ENCODE peak calls at places on chromosomes 1 and 21, in seven cellular contexts. One of them, this sample, is unnamed.

GRCh38 chr1:29426701-29427279 is 190.5 kb downstream of the PTPRU start:
- DNase-seq in NCI-H524 treated with DMSO at 0.1 percent for 48 hours: peak; percentile 89
- DNase-seq in M059J: no peak
- DNase-seq in progenitor cell of endocrine pancreas: no peak
- DNase-seq in substantia nigra: no peak
- DNase-seq in activated CD4-positive, alpha-beta T cell treated with anti-CD3 and anti-CD28 coated beads, Interleukin-2, amount 10 ng/mL, durations not matched to agents 7 days and 5 days: no peak
- DNase-seq in astrocyte of the spinal cord: no peak
- DNase-seq in this sample: no peak

GRCh38 chr1:242017580-242018233 is 18.8 kb upstream of the MAP1LC3C start:
- DNase-seq in M059J: peak; percentile 58
- DNase-seq in substantia nigra: peak; percentile 42
- DNase-seq in NCI-H524 treated with DMSO at 0.1 percent for 48 hours: no peak
- DNase-seq in astrocyte of the spinal cord: peak; percentile 32
- DNase-seq in activated CD4-positive, alpha-beta T cell treated with anti-CD3 and anti-CD28 coated beads, Interleukin-2, amount 10 ng/mL, durations not matched to agents 7 days and 5 days: peak; percentile 38
- DNase-seq in progenitor cell of endocrine pancreas: peak; percentile 24
- DNase-seq in this sample: peak; percentile 65

GRCh38 chr1:229221106-229222019 is 49.5 kb upstream of the RAB4A start:
- DNase-seq in NCI-H524 treated with DMSO at 0.1 percent for 48 hours: no peak
- DNase-seq in activated CD4-positive, alpha-beta T cell treated with anti-CD3 and anti-CD28 coated beads, Interleukin-2, amount 10 ng/mL, durations not matched to agents 7 days and 5 days: no peak
- DNase-seq in M059J: peak; percentile 74
- DNase-seq in substantia nigra: no peak
- DNase-seq in progenitor cell of endocrine pancreas: no peak
- DNase-seq in astrocyte of the spinal cord: peak; percentile 58
- DNase-seq in this sample: peak; percentile 89

GRCh38 chr21:17925900-17926299 is 106.7 kb upstream of the C21orf91 start:
- DNase-seq in M059J: peak; percentile 28
- DNase-seq in substantia nigra: no peak
- DNase-seq in progenitor cell of endocrine pancreas: no peak
- DNase-seq in astrocyte of the spinal cord: peak; percentile 51
- DNase-seq in NCI-H524 treated with DMSO at 0.1 percent for 48 hours: peak; percentile 37
- DNase-seq in activated CD4-positive, alpha-beta T cell treated with anti-CD3 and anti-CD28 coated beads, Interleukin-2, amount 10 ng/mL, durations not matched to agents 7 days and 5 days: no peak
- DNase-seq in this sample: no peak

GRCh38 chr1:232891116-232891515 is 59.3 kb upstream of the NTPCR start:
- DNase-seq in activated CD4-positive, alpha-beta T cell treated with anti-CD3 and anti-CD28 coated beads, Interleukin-2, amount 10 ng/mL, durations not matched to agents 7 days and 5 days: no peak
- DNase-seq in progenitor cell of endocrine pancreas: no peak
- DNase-seq in substantia nigra: no peak
- DNase-seq in NCI-H524 treated with DMSO at 0.1 percent for 48 hours: no peak
- DNase-seq in M059J: peak; percentile 98
- DNase-seq in astrocyte of the spinal cord: peak; percentile 96
- DNase-seq in this sample: no peak

GRCh38 chr1:66777846-66778245 is 23.2 kb downstream of the INSL5 start:
- DNase-seq in NCI-H524 treated with DMSO at 0.1 percent for 48 hours: no peak
- DNase-seq in progenitor cell of endocrine pancreas: no peak
- DNase-seq in activated CD4-positive, alpha-beta T cell treated with anti-CD3 and anti-CD28 coated beads, Interleukin-2, amount 10 ng/mL, durations not matched to agents 7 days and 5 days: no peak
- DNase-seq in substantia nigra: no peak
- DNase-seq in astrocyte of the spinal cord: no peak
- DNase-seq in M059J: no peak
- DNase-seq in this sample: no peak

GRCh38 chr1:169018751-169019150 is 87.7 kb upstream of the ATP1B1 start:
- DNase-seq in M059J: no peak
- DNase-seq in astrocyte of the spinal cord: no peak
- DNase-seq in substantia nigra: no peak
- DNase-seq in progenitor cell of endocrine pancreas: no peak
- DNase-seq in activated CD4-positive, alpha-beta T cell treated with anti-CD3 and anti-CD28 coated beads, Interleukin-2, amount 10 ng/mL, durations not matched to agents 7 days and 5 days: no peak
- DNase-seq in NCI-H524 treated with DMSO at 0.1 percent for 48 hours: no peak
- DNase-seq in this sample: no peak

GRCh38 chr1:168598963-168599362 is 22.6 kb downstream of the XCL1 start:
- DNase-seq in M059J: no peak
- DNase-seq in activated CD4-positive, alpha-beta T cell treated with anti-CD3 and anti-CD28 coated beads, Interleukin-2, amount 10 ng/mL, durations not matched to agents 7 days and 5 days: no peak
- DNase-seq in substantia nigra: no peak
- DNase-seq in NCI-H524 treated with DMSO at 0.1 percent for 48 hours: no peak
- DNase-seq in progenitor cell of endocrine pancreas: no peak
- DNase-seq in astrocyte of the spinal cord: no peak
- DNase-seq in this sample: no peak

GRCh38 chr1:70003509-70003908 is 201.9 kb downstream of the LRRC40 start:
- DNase-seq in M059J: peak; percentile 19
- DNase-seq in substantia nigra: no peak
- DNase-seq in activated CD4-positive, alpha-beta T cell treated with anti-CD3 and anti-CD28 coated beads, Interleukin-2, amount 10 ng/mL, durations not matched to agents 7 days and 5 days: no peak
- DNase-seq in progenitor cell of endocrine pancreas: no peak
- DNase-seq in NCI-H524 treated with DMSO at 0.1 percent for 48 hours: no peak
- DNase-seq in astrocyte of the spinal cord: no peak
- DNase-seq in this sample: no peak

GRCh38 chr21:43331962-43332458 is 94.9 kb downstream of the SIK1 start:
- DNase-seq in activated CD4-positive, alpha-beta T cell treated with anti-CD3 and anti-CD28 coated beads, Interleukin-2, amount 10 ng/mL, durations not matched to agents 7 days and 5 days: no peak
- DNase-seq in NCI-H524 treated with DMSO at 0.1 percent for 48 hours: no peak
- DNase-seq in astrocyte of the spinal cord: peak; percentile 95
- DNase-seq in M059J: peak; percentile 89
- DNase-seq in progenitor cell of endocrine pancreas: no peak
- DNase-seq in substantia nigra: peak; percentile 61
- DNase-seq in this sample: no peak

GRCh38 chr1:21576031-21576797 is 67.0 kb downstream of the ALPL start:
- DNase-seq in substantia nigra: no peak
- DNase-seq in NCI-H524 treated with DMSO at 0.1 percent for 48 hours: no peak
- DNase-seq in progenitor cell of endocrine pancreas: no peak
- DNase-seq in M059J: no peak
- DNase-seq in astrocyte of the spinal cord: no peak
- DNase-seq in activated CD4-positive, alpha-beta T cell treated with anti-CD3 and anti-CD28 coated beads, Interleukin-2, amount 10 ng/mL, durations not matched to agents 7 days and 5 days: no peak
- DNase-seq in this sample: no peak

GRCh38 chr1:88612299-88612698 is 71.8 kb upstream of the PKN2 start:
- DNase-seq in progenitor cell of endocrine pancreas: no peak
- DNase-seq in activated CD4-positive, alpha-beta T cell treated with anti-CD3 and anti-CD28 coated beads, Interleukin-2, amount 10 ng/mL, durations not matched to agents 7 days and 5 days: no peak
- DNase-seq in M059J: no peak
- DNase-seq in substantia nigra: no peak
- DNase-seq in astrocyte of the spinal cord: no peak
- DNase-seq in NCI-H524 treated with DMSO at 0.1 percent for 48 hours: no peak
- DNase-seq in this sample: no peak

GRCh38 chr1:50417946-50418599 is 5.2 kb downstream of the DMRTA2 start:
- DNase-seq in activated CD4-positive, alpha-beta T cell treated with anti-CD3 and anti-CD28 coated beads, Interleukin-2, amount 10 ng/mL, durations not matched to agents 7 days and 5 days: no peak
- DNase-seq in progenitor cell of endocrine pancreas: no peak
- DNase-seq in substantia nigra: no peak
- DNase-seq in M059J: no peak
- DNase-seq in astrocyte of the spinal cord: no peak
- DNase-seq in NCI-H524 treated with DMSO at 0.1 percent for 48 hours: no peak
- DNase-seq in this sample: no peak

GRCh38 chr1:235739631-235740030 is 90.0 kb upstream of the GNG4 start:
- DNase-seq in progenitor cell of endocrine pancreas: no peak
- DNase-seq in astrocyte of the spinal cord: no peak
- DNase-seq in activated CD4-positive, alpha-beta T cell treated with anti-CD3 and anti-CD28 coated beads, Interleukin-2, amount 10 ng/mL, durations not matched to agents 7 days and 5 days: no peak
- DNase-seq in substantia nigra: no peak
- DNase-seq in NCI-H524 treated with DMSO at 0.1 percent for 48 hours: no peak
- DNase-seq in M059J: no peak
- DNase-seq in this sample: no peak

GRCh38 chr1:159140474-159140873 is 30.9 kb upstream of the CADM3 start:
- DNase-seq in astrocyte of the spinal cord: no peak
- DNase-seq in M059J: no peak
- DNase-seq in NCI-H524 treated with DMSO at 0.1 percent for 48 hours: no peak
- DNase-seq in substantia nigra: no peak
- DNase-seq in activated CD4-positive, alpha-beta T cell treated with anti-CD3 and anti-CD28 coated beads, Interleukin-2, amount 10 ng/mL, durations not matched to agents 7 days and 5 days: no peak
- DNase-seq in progenitor cell of endocrine pancreas: no peak
- DNase-seq in this sample: no peak

GRCh38 chr1:19866758-19867157 is 15.4 kb upstream of the OTUD3 start:
- DNase-seq in M059J: peak; percentile 87
- DNase-seq in activated CD4-positive, alpha-beta T cell treated with anti-CD3 and anti-CD28 coated beads, Interleukin-2, amount 10 ng/mL, durations not matched to agents 7 days and 5 days: no peak
- DNase-seq in progenitor cell of endocrine pancreas: no peak
- DNase-seq in NCI-H524 treated with DMSO at 0.1 percent for 48 hours: no peak
- DNase-seq in astrocyte of the spinal cord: no peak
- DNase-seq in substantia nigra: no peak
- DNase-seq in this sample: no peak

This sample was measured in Caco-2.